ENCODE peak calls at places on chromosomes 1 and 21, in five cellular contexts. L is heart right ventricle, I is upper lobe of right lung, A is MM.1S, U is upper lobe of left lung. Q is an unnamed sample.

GRCh38 chr1:168879906-168880734 is 151.1 kb upstream of the DPT start:
- DNase-seq in U (no peak), A (no peak), I (peak), L (peak), Q (no peak)

GRCh38 chr1:26797627-26798026 is 9.9 kb downstream of the PIGV start:
- DNase-seq in A (no peak), U (no peak), L (no peak), I (no peak), Q (no peak)

GRCh38 chr1:207020709-207021107 is 11.8 kb downstream of the C1orf116 start:
- DNase-seq in A (no peak), U (no peak), L (no peak), I (no peak), Q (no peak)

GRCh38 chr1:143651350-143651992 is 320.3 kb downstream of the FAM72C start:
- DNase-seq in I (no peak), U (no peak), A (no peak), L (no peak), Q (no peak)

GRCh38 chr21:35258521-35258920 is 209.4 kb upstream of the RUNX1 start:
- DNase-seq in I (no peak), A (no peak), U (no peak), L (no peak), Q (no peak)

GRCh38 chr21:20618878-20619277 is 379.3 kb upstream of the NCAM2 start:
- DNase-seq in A (peak), L (no peak), I (no peak), U (no peak), Q (no peak)

GRCh38 chr1:1049318-1050165 is 24.6 kb downstream of the RNF223 start:
- DNase-seq in L (no peak), A (no peak), I (no peak), U (peak), Q (no peak)

GRCh38 chr1:87869563-87869962 is 540.9 kb downstream of the LMO4 start:
- DNase-seq in A (no peak), U (no peak), I (no peak), L (no peak), Q (peak)

GRCh38 chr1:25106981-25107642 is 125.2 kb downstream of the SYF2 start:
- DNase-seq in U (no peak), L (no peak), A (no peak), I (no peak), Q (no peak)

GRCh38 chr1:164846731-164847691 is 288.0 kb downstream of the PBX1 start:
- DNase-seq in U (no peak), A (no peak), L (no peak), I (no peak), Q (no peak)

GRCh38 chr1:41122851-41123518 is 101.5 kb upstream of the SLFNL1 start:
- DNase-seq in I (no peak), A (no peak), U (no peak), L (no peak), Q (peak)

GRCh38 chr1:161085165-161085564 is 4.2 kb downstream of the NECTIN4 start:
- DNase-seq in U (no peak), A (no peak), I (no peak), L (no peak), Q (no peak)

GRCh38 chr1:56417636-56418035 is 161.7 kb downstream of the PLPP3 start:
- DNase-seq in L (no peak), U (no peak), I (no peak), A (no peak), Q (no peak)

GRCh38 chr1:56415720-56416119 is 163.6 kb downstream of the PLPP3 start:
- DNase-seq in U (no peak), A (no peak), L (no peak), I (no peak), Q (no peak)

GRCh38 chr1:56418047-56418680 is 161.2 kb downstream of the PLPP3 start:
- DNase-seq in U (no peak), I (no peak), L (no peak), A (no peak), Q (no peak)

GRCh38 chr1:56415258-56415657 is 164.1 kb downstream of the PLPP3 start:
- DNase-seq in U (no peak), A (no peak), L (no peak), I (no peak), Q (no peak)

DNA sequence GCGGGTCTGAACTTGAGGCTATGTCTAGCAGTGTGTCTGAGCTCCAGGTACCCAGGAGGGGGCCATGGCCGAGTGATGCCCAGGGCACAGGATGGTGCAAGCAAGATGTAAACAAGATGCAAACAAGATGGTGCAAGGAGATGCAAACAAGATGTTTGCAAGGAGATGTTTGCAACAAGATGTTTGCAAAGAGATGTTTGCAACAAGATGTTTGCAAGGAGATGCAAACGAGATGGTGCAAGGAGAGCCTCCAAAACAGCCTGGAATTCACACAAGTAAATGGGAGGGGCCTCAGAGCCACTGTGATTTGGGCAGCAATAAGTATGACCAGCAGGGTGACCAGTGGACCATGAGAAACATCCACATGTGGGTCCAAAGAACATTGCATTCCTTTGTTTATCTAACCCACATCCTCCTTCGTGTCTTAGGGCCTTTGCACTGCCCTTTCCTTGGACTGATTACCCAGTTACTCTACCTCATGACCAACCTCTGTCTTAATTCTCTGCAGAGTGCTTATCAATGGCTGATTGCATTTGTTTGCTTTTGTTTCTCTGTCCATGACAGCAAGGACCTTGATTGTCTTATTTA is 162.9 kb downstream of the PLPP3 start:
- DNase-seq in L (no peak), A (no peak), I (no peak), U (no peak), Q (no peak)
- TF ChIP-seq CTCF in L (no peak), A (no peak), I (peak), U (peak), Q (no peak)

DNA sequence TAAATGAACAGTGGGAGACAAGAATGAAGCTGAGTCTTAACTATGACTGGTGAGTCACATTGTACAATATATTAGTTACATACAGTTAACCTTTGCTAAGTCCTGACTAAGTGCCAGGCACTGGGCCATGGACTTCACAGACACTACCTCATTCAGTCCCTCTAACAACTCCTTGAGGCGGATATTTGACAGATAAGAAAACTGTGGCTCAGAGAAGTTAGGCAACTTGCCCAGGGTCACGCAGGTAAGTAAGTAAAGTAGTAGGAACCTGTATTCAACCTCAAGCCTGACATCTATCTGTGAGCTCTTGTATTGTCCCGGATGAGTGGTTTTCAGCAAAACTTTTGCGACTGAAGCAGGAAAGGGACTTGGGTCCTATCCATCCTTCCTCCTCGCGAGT is 62.1 kb downstream of the GNG12 start:
- DNase-seq in L (no peak), I (no peak), A (no peak), U (no peak), Q (peak)
- TF ChIP-seq CTCF in L (no peak), I (peak), A (no peak), U (no peak), Q (no peak)

GRCh38 chr21:45421071-45421845 is 16.3 kb downstream of the COL18A1 start:
- DNase-seq in I (peak), A (no peak), U (peak), L (peak), Q (no peak)
- TF ChIP-seq CTCF in I (no peak), A (no peak), U (no peak), L (no peak), Q (no peak)

DNA sequence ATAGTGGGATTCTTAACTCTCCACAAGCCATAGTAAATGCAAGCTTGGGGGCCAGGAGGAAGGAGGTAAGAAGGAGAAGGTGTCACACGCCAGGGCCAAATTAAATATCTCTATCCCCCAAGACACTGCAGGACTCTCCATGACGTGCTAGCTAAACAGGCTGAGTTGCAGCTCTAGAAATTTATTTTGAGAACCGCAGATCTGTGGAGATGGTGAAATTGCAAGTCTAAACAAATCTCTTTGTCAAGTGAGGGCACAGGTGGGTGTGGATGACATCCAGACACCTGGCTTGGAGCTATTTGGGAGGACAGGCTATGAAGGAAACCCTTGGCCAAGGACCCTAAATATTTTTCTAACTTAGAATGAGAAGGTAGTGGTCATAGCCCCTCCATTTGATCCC is 39.5 kb upstream of the USP1 start:
- DNase-seq in I (no peak), U (no peak), A (no peak), L (no peak), Q (no peak)
- TF ChIP-seq CTCF in I (no peak), U (no peak), A (no peak), L (no peak), Q (no peak)

DNA sequence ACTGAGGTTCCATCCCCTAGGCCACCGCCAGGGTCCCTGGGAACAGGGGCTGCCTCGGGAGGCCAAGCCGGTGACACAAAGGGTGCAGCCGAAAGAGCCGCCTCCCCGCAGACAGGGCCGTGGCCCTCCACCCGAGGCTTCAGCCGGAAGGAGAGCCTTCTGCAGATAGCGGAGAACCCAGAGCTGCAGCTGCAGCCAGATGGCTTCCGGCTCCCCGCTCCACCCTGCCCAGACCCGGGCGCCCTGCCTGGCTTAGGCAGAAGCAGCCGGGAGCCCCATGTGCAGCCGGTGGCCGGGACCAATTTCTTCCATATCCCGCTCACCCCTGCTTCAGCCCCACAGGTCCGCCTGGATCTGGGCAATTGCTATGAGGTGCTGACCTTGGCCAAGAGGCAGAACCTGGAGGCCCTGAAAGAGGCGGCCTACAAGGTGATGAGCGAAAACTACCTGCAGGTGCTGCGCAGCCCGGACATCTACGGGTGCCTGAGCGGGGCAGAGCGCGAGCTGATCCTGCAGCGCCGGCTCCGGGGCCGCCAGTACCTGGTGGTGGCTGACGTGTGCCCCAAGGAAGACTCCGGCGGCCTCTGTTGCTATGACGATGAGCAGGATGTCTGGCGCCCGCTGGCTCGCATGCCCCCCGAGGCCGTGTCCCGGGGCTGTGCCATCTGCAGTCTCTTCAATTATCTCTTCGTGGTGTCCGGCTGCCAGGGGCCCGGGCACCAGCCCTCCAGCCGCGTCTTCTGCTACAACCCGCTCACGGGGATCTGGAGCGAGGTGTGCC is 1.4 kb downstream of the KLHDC7A start:
- DNase-seq in I (no peak), L (no peak), U (peak), A (no peak), Q (no peak)
- TF ChIP-seq CTCF in I (no peak), L (no peak), U (no peak), A (no peak), Q (no peak)

GRCh38 chr1:53963472-53963871 is 17.3 kb downstream of the LRRC42 start:
- DNase-seq in L (no peak), I (no peak), U (no peak), A (no peak), Q (no peak)

GRCh38 chr1:53962395-53962794 is 16.2 kb downstream of the LRRC42 start:
- DNase-seq in L (no peak), I (no peak), U (no peak), A (no peak), Q (no peak)

GRCh38 chr1:53956308-53957168 is 10.4 kb downstream of the LRRC42 start:
- DNase-seq in A (no peak), U (no peak), I (no peak), L (no peak), Q (no peak)

GRCh38 chr1:53957231-53957818 is 11.2 kb downstream of the LRRC42 start:
- DNase-seq in A (no peak), U (no peak), I (no peak), L (no peak), Q (no peak)

DNA sequence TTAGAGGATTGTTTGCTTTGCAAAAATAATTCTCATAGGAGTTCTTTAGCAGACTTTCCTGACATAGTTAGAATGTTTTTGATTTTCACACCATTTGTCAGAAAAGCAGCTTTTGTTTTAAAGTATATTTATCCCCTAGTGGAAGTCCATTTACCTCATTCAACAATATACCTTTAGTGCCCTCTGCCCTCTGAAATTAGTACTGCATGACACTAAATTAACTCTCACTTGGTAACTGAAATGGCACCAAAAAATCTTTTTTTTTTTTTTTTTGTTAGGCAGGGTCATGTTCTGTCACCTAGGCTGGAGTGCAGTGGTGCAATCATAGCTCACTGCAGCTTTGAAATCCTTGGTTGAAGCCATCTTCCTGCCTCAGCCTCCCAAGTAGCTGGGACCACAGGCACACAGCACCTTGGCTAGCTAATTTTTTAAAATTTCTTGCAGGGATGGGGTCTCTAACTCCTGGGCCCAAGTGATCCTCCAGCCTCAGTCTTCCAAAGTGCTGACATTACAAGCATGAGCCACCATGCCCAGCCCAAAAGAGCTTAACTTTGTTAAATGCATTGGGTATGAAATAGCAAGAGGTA is 13.6 kb downstream of the LRRC42 start:
- DNase-seq in A (peak), L (no peak), I (no peak), U (no peak), Q (no peak)
- TF ChIP-seq CTCF in A (peak), L (peak), I (peak), U (peak), Q (peak)

GRCh38 chr1:230577537-230577936 is 64.7 kb upstream of the COG2 start:
- DNase-seq in U (no peak), A (no peak), L (no peak), I (no peak), Q (no peak)

GRCh38 chr1:230578621-230579020 is 63.7 kb upstream of the COG2 start:
- DNase-seq in L (no peak), U (no peak), I (no peak), A (no peak), Q (no peak)

GRCh38 chr1:230584660-230585059 is 57.6 kb upstream of the COG2 start:
- DNase-seq in U (no peak), L (no peak), I (no peak), A (no peak), Q (no peak)

GRCh38 chr1:230587056-230587455 is 55.2 kb upstream of the COG2 start:
- DNase-seq in L (no peak), U (no peak), A (no peak), I (no peak), Q (no peak)

DNA sequence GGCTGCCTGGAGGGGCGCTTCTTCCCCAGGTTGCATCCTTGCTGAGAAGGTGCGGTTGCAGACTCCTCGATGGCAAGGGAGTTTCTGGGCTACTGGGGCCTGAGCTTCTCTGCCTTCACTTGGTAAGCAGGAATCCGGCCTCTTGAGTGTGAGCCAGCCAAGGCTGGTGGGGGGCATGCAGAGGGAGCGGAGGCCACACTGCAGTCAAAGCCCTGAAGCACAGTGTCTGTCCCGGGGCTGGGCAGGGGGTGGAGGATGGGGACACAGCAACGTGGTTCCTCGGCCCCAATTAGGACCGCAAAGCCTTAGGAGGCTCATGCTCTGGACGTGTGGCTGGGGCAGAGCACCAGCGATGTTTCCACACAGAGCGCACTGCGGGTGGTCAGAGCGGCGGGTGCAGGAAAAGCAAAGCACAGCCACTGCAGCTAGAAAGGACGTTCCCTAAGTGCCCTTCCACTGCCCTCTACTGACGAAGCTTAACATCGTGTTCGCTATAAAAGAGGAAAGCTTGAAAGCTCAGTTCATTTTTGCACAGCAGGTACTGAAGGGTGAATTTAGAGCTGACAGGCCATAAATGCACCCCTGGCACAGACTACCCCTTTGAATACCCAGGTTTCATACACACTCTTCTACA is 60.7 kb upstream of the COG2 start:
- DNase-seq in U (peak), L (no peak), I (no peak), A (peak), Q (no peak)
- TF ChIP-seq CTCF in U (no peak), L (no peak), I (no peak), A (peak), Q (no peak)

GRCh38 chr21:28226563-28226962 is 766.1 kb downstream of the LTN1 start:
- DNase-seq in L (no peak), A (no peak), U (no peak), I (no peak), Q (no peak)
- TF ChIP-seq CTCF in L (no peak), A (no peak), U (no peak), I (no peak), Q (no peak)

DNA sequence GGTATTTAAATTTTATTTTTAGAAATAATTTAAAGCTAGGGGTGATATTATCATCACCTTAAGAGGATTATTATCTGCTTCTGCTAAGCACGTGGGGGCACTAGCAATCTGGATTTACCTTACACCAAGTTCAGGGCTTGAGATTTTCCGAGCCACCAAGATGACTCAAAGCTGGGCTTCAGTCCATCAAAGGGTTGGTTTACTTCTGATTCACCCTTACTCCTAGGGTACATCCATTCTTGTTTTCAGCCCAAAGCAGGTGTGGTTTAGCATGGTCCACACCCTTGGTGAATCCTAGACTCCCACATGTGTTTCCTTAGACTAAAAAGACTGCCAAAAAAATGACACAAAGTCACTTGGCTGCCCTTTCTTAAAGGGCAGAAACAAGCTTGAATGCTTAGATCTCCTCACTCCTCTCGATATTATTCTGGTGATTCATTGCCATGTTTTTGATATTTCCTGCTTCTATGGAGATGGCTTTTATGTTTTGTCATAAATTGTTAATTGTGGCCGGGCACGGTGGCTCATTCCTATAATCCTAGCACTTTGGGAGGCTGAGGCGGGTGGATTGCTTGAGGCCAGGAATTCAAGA is 9.8 kb upstream of the PRSS38 start:
- DNase-seq in U (no peak), L (no peak), I (no peak), A (no peak), Q (peak)
- TF ChIP-seq CTCF in U (no peak), L (no peak), I (no peak), A (no peak), Q (no peak)

GRCh38 chr1:21911205-21912001 is 25.7 kb downstream of the HSPG2 start:
- DNase-seq in A (no peak), L (peak), I (no peak), U (no peak), Q (no peak)

GRCh38 chr1:21910528-21911204 is 26.4 kb downstream of the HSPG2 start:
- DNase-seq in A (no peak), L (no peak), I (no peak), U (no peak), Q (no peak)

GRCh38 chr1:21909286-21909759 is 27.8 kb downstream of the HSPG2 start:
- DNase-seq in I (no peak), U (no peak), A (no peak), L (no peak), Q (no peak)

GRCh38 chr1:21907737-21908136 is 29.4 kb downstream of the HSPG2 start:
- DNase-seq in L (no peak), U (no peak), I (no peak), A (no peak), Q (no peak)

GRCh38 chr1:21909787-21910503 is 27.2 kb downstream of the HSPG2 start:
- DNase-seq in A (no peak), U (no peak), L (peak), I (peak), Q (no peak)
- TF ChIP-seq CTCF in A (no peak), U (no peak), L (no peak), I (no peak), Q (no peak)

Q was measured in AG04449.